ENCODE peak calls at places on chromosomes 11 and 22, in six cellular contexts. C is stomach, S is ovary, K is upper lobe of left lung, L is A549, T is transverse colon. P is an unnamed sample.
A peak's percentile ranks its signal among the peaks of the same experiment; 100 is the strongest.

GRCh38 chr22:23241562-23242472 is 61.5 kb downstream of the BCR start:
- DNase-seq in C (no peak), S (no peak), K (no peak), L (no peak), T (no peak), P (no peak)

GRCh38 chr11:113313601-113314000 is 782 bp upstream of the TTC12 start:
- DNase-seq in C (no peak), S (no peak), K (no peak), L (no peak), T (no peak), P (no peak)

GRCh38 chr11:131670876-131671275 is 300.5 kb downstream of the NTM start:
- DNase-seq in C (no peak), S (no peak), K (no peak), L (no peak), T (no peak), P (no peak)

GRCh38 chr11:116832350-116833290 is 2.9 kb downstream of the APOC3 start:
- DNase-seq in C (peak; percentile 64), S (no peak), K (peak; percentile 40), L (no peak), T (no peak), P (no peak)

GRCh38 chr11:135069884-135070283 is 657.8 kb upstream of the B3GAT1 start:
- DNase-seq in C (no peak), S (no peak), K (no peak), L (no peak), T (no peak), P (no peak)

GRCh38 chr11:43920598-43921419 is 21.6 kb upstream of the C11orf96 start:
- DNase-seq in C (peak; percentile 46), S (peak; percentile 75), K (peak; percentile 81), L (peak; percentile 95), T (peak; percentile 46), P (peak; percentile 94)

GRCh38 chr22:37237371-37238268 is 6.4 kb downstream of the RAC2 start:
- DNase-seq in C (no peak), S (no peak), K (no peak), L (no peak), T (peak; percentile 4), P (no peak)

GRCh38 chr11:7004482-7004881 is 15.7 kb downstream of the ZNF214 start:
- DNase-seq in C (no peak), S (no peak), K (no peak), L (no peak), T (peak; percentile 13), P (peak; percentile 7)

GRCh38 chr11:8814209-8814922 is 96.6 kb upstream of the AKIP1 start:
- DNase-seq in C (no peak), S (no peak), K (no peak), L (no peak), T (peak; percentile 38), P (no peak)

GRCh38 chr11:78290293-78291176 is 101.8 kb downstream of the USP35 start:
- DNase-seq in C (peak; percentile 28), S (no peak), K (peak; percentile 77), L (no peak), T (no peak), P (peak; percentile 88)

GRCh38 chr11:37402663-37403062 is 804.6 kb upstream of the RAG2 start:
- DNase-seq in C (no peak), S (no peak), K (no peak), L (no peak), T (no peak), P (no peak)

GRCh38 chr11:69830086-69830485 is 10.9 kb upstream of the FGF3 start:
- DNase-seq in C (no peak), S (no peak), K (no peak), L (no peak), T (no peak), P (no peak)

GRCh38 chr22:48476599-48476998 is 1351.1 kb downstream of the BRD1 start:
- DNase-seq in C (no peak), S (no peak), K (peak; percentile 14), L (no peak), T (no peak), P (no peak)

GRCh38 chr11:11572386-11572785 is 49.4 kb downstream of the GALNT18 start:
- DNase-seq in C (no peak), S (no peak), K (peak; percentile 6), L (no peak), T (no peak), P (no peak)

GRCh38 chr11:86576946-86577624 is 95.3 kb downstream of the ME3 start:
- DNase-seq in C (no peak), S (no peak), K (no peak), L (no peak), T (no peak), P (no peak)

GRCh38 chr11:59214141-59214893 is 1.6 kb upstream of the MPEG1 start:
- DNase-seq in C (no peak), S (no peak), K (no peak), L (no peak), T (no peak), P (no peak)

GRCh38 chr11:91822805-91823204 is 401.8 kb upstream of the FAT3 start:
- DNase-seq in C (no peak), S (no peak), K (no peak), L (no peak), T (no peak), P (no peak)
- TF ChIP-seq EP300 in C (no peak), S (no peak), K (no peak), L (no peak), T (no peak), P (no peak)

GRCh38 chr11:25415793-25416192 is 916.1 kb upstream of the ANO3 start:
- DNase-seq in C (no peak), S (no peak), K (no peak), L (no peak), T (no peak), P (no peak)
- TF ChIP-seq CTCF in C (no peak), S (no peak), K (no peak), L (no peak), T (no peak), P (no peak)

GRCh38 chr11:73914284-73914683 is 36.5 kb upstream of the DNAJB13 start:
- DNase-seq in C (no peak), S (no peak), K (no peak), L (no peak), T (no peak), P (no peak)
- H3K27ac ChIP-seq in C (no peak overlapping the region), S (no peak overlapping the region), K (no peak overlapping the region), L (no peak overlapping the region), T (no peak overlapping the region), P (no peak overlapping the region)

GRCh38 chr11:94785509-94785908 is 17.4 kb downstream of the AMOTL1 start:
- DNase-seq in C (no peak), S (no peak), K (no peak), L (no peak), T (no peak), P (no peak)
- TF ChIP-seq EP300 in C (no peak), S (no peak), K (no peak), L (no peak), T (no peak), P (no peak)

GRCh38 chr22:49632199-49633009 is 195.3 kb downstream of the BRD1 start:
- DNase-seq in C (peak; percentile 55), S (peak; percentile 62), K (peak; percentile 34), L (peak; percentile 67), T (peak; percentile 37), P (no peak)

GRCh38 chr22:49634006-49634772 is 193.5 kb downstream of the BRD1 start:
- DNase-seq in C (no peak), S (no peak), K (no peak), L (no peak), T (no peak), P (no peak)

GRCh38 chr22:49630448-49630946 is 197.2 kb downstream of the BRD1 start:
- DNase-seq in C (no peak), S (no peak), K (no peak), L (no peak), T (no peak), P (no peak)

GRCh38 chr22:49629586-49630447 is 197.9 kb downstream of the BRD1 start:
- DNase-seq in C (no peak), S (no peak), K (no peak), L (no peak), T (no peak), P (no peak)

DNA sequence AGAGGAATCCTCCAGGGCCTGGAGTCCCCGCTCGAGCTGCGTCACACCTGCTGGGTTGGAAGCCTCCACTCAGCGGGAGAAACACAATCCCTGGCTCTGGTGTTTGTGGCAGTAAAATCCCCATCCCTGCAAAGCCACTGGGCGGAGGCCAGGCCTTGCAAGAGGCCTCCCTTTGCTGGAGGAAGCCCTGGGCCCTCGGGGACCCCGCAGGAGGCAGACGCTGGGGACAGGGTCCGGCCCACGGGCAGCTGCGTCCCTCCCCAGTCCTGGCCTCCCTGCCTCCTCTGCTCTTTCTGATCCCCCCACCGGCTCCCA is 194.7 kb downstream of the BRD1 start:
- DNase-seq in C (no peak), S (no peak), K (no peak), L (no peak), T (no peak), P (no peak)
- TF ChIP-seq CTCF in C (no peak), S (no peak), K (no peak), L (no peak), T (no peak), P (no peak)

DNA sequence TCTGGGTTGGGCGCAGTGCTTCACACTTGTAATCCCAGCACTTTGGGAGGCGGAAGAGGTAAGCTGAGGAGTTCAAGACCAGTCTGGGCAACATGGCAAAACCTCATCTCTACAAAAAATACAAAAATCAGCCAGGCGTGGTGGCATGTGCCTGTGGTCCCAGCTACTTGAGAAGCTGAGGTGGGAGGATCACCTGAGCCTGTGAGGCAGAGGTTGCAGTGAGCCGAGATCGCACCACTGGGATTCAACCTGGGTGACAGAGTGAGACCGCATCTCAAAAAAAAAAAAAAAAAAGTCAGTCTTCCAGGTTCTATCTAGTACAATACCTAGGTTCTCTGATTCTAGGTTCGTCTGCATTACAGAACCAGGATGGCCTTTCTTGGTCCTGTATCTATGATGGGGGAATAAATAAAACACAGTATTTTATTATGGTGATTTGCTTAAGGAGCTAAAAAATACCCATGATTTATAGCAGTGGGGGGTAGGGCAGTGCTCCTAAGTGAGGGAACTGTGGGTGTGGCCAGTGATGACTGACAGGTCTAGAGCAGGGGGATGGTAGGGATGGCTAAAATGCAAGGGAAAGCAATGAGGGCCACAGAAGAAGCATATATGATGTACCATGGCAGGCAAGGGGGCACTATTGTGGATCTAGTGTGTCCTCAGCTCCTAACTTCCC is 65.6 kb upstream of the NUP160 start:
- DNase-seq in C (no peak), S (no peak), K (no peak), L (no peak), T (no peak), P (no peak)
- H3K27ac ChIP-seq in C (no peak overlapping the region), S (no peak overlapping the region), K (peak overlapping the region; percentile 2), L (peak overlapping the region; percentile 70), T (no peak overlapping the region), P (no peak overlapping the region)

DNA sequence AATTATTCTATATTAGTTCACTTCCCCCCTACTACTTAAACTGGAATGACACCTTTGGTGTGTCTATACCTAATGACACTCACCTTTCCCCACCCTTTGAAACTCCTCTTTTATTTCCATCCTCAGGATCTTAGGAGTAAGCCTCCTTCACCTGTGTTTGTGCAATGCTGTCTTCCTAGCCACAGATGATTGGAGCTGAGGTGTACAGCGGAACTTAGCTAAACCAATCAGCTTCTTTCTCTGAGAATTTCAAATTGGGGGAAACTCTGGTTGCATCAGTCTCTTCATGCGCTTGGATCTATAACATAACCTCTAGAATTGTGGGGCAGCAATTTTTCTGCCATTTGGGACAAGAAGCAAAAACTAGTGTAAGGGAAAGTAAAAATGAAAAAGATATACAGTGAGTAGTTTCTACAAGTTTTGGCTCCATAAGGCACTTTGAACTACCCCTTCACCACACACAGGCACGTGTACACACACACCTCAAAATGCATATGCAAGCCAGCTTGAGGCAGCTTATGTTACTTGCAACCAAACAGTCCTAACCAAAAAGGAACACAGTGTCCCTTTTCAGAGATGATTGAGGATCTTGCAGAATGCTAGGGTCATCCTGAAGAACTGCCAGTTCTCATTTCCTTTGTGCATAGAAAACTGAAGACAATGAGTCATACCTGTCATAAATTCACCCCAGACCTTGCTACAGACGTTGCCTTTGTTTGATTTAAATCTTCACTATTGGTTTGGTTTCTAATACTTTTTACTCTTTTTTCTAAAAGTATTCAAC is 36.0 kb upstream of the LDLRAD3 start:
- DNase-seq in C (no peak), S (no peak), K (peak; percentile 33), L (peak; percentile 27), T (no peak), P (peak; percentile 70)
- TF ChIP-seq EP300 in C (peak; percentile 31), S (peak; percentile 69), K (peak; percentile 67), L (no peak), T (peak; percentile 87), P (peak; percentile 25)